ENCODE peak calls at places on chromosomes 3 and 15, in ten cellular contexts. N is lower lobe of right lung; V is left ventricle myocardium inferior; L is CD4-positive, alpha-beta T cell; F is K562; O is body of pancreas; P is IMR-90; A is psoas muscle; W is esophagus muscularis mucosa; X is cardiac muscle cell. C is an unnamed sample. For H3K27me3, the result is how much of the 10 kb centered on the place peaks cover.

GRCh38 chr3:170584585-170585007 is 1.3 kb downstream of the SLC7A14 start:
- DNase-seq in N (peak), V (peak), L (peak), F (peak), O (peak), P (peak), A (peak), W (no peak), X (peak), C (peak)

GRCh38 chr15:77419050-77419835 is 661 bp downstream of the PEAK1 start:
- DNase-seq in N (peak), V (peak), L (peak), F (peak), O (peak), P (peak), A (peak), W (no peak), X (peak), C (no peak)

GRCh38 chr3:99758502-99759177 is 59.0 kb upstream of the CMSS1 start:
- DNase-seq in N (no peak), V (no peak), L (no peak), F (no peak), O (no peak), P (no peak), A (no peak), W (no peak), X (peak), C (peak)

GRCh38 chr3:7682822-7683229 is 818.8 kb upstream of the LMCD1 start:
- DNase-seq in N (peak), V (peak), L (no peak), F (no peak), O (peak), P (peak), A (peak), W (no peak), X (no peak), C (peak)

GRCh38 chr15:36415643-36416042 is 163.8 kb upstream of the CDIN1 start:
- DNase-seq in N (no peak), V (no peak), L (no peak), F (no peak), O (no peak), P (peak), A (no peak), W (no peak), X (no peak), C (peak)

GRCh38 chr3:19029837-19030835 is 118.2 kb upstream of the KCNH8 start:
- DNase-seq in N (no peak), V (no peak), L (no peak), F (no peak), O (no peak), P (no peak), A (no peak), W (no peak), X (no peak), C (peak)

GRCh38 chr3:193347507-193348501 is 30.7 kb downstream of the ATP13A5 start:
- DNase-seq in N (no peak), V (no peak), L (no peak), F (no peak), O (no peak), P (no peak), A (no peak), W (no peak), X (no peak), C (peak)

GRCh38 chr3:35565048-35565447 is 74.3 kb upstream of the ARPP21 start:
- DNase-seq in N (no peak), V (no peak), L (no peak), F (no peak), O (no peak), P (no peak), A (no peak), W (no peak), X (no peak), C (no peak)

GRCh38 chr15:78340243-78341056 is at the start of gene CRABP1:
- DNase-seq in N (no peak), V (no peak), L (no peak), F (no peak), O (no peak), P (no peak), A (no peak), W (no peak), X (peak), C (no peak)

GRCh38 chr15:101346928-101347327 is 51.9 kb upstream of the SNRPA1 start:
- DNase-seq in N (no peak), V (no peak), L (no peak), F (no peak), O (no peak), P (no peak), A (no peak), W (no peak), X (no peak), C (no peak)

GRCh38 chr3:150751781-150752263 is 11.1 kb downstream of the SIAH2 start:
- DNase-seq in N (no peak), V (no peak), L (no peak), F (no peak), O (no peak), P (no peak), A (no peak), W (no peak), X (no peak), C (peak)

GRCh38 chr3:5441401-5441800 is 253.9 kb downstream of the EDEM1 start:
- DNase-seq in N (no peak), V (no peak), L (no peak), F (no peak), O (no peak), P (no peak), A (no peak), W (no peak), X (no peak), C (no peak)

GRCh38 chr3:5006755-5007202 is 27.5 kb downstream of the BHLHE40 start:
- DNase-seq in N (no peak), V (no peak), L (peak), F (no peak), O (no peak), P (no peak), A (no peak), W (no peak), X (no peak), C (peak)

GRCh38 chr3:72319202-72320095 is 528.8 kb downstream of the SHQ1 start:
- DNase-seq in N (no peak), V (no peak), L (no peak), F (peak), O (no peak), P (peak), A (no peak), W (no peak), X (no peak), C (peak)

GRCh38 chr3:103494512-103494911 is 1059.7 kb downstream of the ZPLD1 start:
- DNase-seq in N (no peak), V (no peak), L (no peak), F (no peak), O (no peak), P (no peak), A (no peak), W (no peak), X (no peak), C (no peak)

GRCh38 chr15:69337133-69337532 is 38.4 kb downstream of the PAQR5 start:
- DNase-seq in N (no peak), V (no peak), L (no peak), F (no peak), O (no peak), P (peak), A (no peak), W (no peak), X (no peak), C (no peak)

GRCh38 chr3:117873236-117873635 is 1161.4 kb downstream of the IGSF11 start:
- DNase-seq in N (no peak), V (peak), L (no peak), F (no peak), O (peak), P (peak), A (no peak), W (no peak), X (peak), C (no peak)

GRCh38 chr15:48190932-48191573 is 412 bp upstream of the CTXN2 start:
- DNase-seq in N (peak), V (peak), L (peak), F (no peak), O (peak), P (peak), A (peak), W (no peak), X (peak), C (peak)

GRCh38 chr15:23578521-23579150 is 13.2 kb downstream of the MKRN3 start:
- DNase-seq in N (no peak), V (no peak), L (no peak), F (no peak), O (no peak), P (no peak), A (no peak), W (no peak), X (no peak), C (no peak)

GRCh38 chr15:67574981-67575632 is 32.6 kb downstream of the MAP2K5 start:
- DNase-seq in N (no peak), V (no peak), L (no peak), F (no peak), O (no peak), P (no peak), A (no peak), W (no peak), X (peak), C (no peak)

GRCh38 chr3:4908066-4908768 is 71.0 kb upstream of the BHLHE40 start:
- DNase-seq in N (no peak), V (no peak), L (no peak), F (no peak), O (no peak), P (no peak), A (no peak), W (no peak), X (peak), C (no peak)

GRCh38 chr3:152097770-152098169 is 171.0 kb upstream of the MBNL1 start:
- DNase-seq in N (no peak), V (no peak), L (no peak), F (no peak), O (no peak), P (no peak), A (no peak), W (no peak), X (no peak), C (no peak)

GRCh38 chr15:80893777-80894176 is 95.8 kb downstream of the MESD start:
- DNase-seq in N (no peak), V (peak), L (no peak), F (no peak), O (no peak), P (no peak), A (peak), W (no peak), X (no peak), C (no peak)

GRCh38 chr3:14546041-14546440 is 5.9 kb upstream of the GRIP2 start:
- DNase-seq in N (no peak), V (no peak), L (no peak), F (no peak), O (no peak), P (no peak), A (no peak), W (no peak), X (no peak), C (no peak)

GRCh38 chr3:14547693-14548092 is 7.6 kb upstream of the GRIP2 start:
- DNase-seq in N (no peak), V (no peak), L (no peak), F (no peak), O (no peak), P (no peak), A (no peak), W (no peak), X (no peak), C (no peak)

GRCh38 chr3:14549256-14549931 is 9.3 kb upstream of the GRIP2 start:
- DNase-seq in N (no peak), V (no peak), L (no peak), F (peak), O (no peak), P (peak), A (no peak), W (no peak), X (no peak), C (no peak)

GRCh38 chr3:14550181-14550580 is 10.0 kb upstream of the GRIP2 start:
- DNase-seq in N (no peak), V (no peak), L (no peak), F (no peak), O (no peak), P (no peak), A (no peak), W (no peak), X (no peak), C (no peak)

DNA sequence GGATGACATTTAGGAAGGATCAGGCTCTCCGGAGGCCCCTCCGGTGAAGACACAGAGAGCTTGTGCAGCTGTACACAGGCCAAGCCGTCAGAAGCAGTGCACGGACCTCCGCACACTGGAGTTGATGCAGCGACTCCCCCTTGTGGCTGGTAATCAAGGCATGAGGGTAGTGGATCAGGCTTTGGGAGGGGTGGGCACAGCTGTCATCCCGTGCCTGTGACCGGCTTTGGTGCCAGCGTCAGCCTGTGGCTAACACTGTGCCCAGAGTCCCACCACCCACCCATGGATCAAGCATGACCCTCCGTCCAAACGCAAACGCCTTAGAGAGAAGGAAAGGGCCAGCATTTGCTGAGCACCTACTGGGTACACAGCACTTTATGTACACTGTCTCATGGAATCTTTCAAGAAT is 8.2 kb upstream of the GRIP2 start:
- DNase-seq in N (peak), V (peak), L (no peak), F (peak), O (peak), P (peak), A (peak), W (no peak), X (peak), C (peak)
- TF ChIP-seq CTCF in N (peak), V (peak), L (peak), F (peak), O (peak), P (peak), A (peak), W (peak), X (peak), C (peak)

GRCh38 chr3:37751016-37751415 is 110.7 kb upstream of the CTDSPL start:
- DNase-seq in N (no peak), V (no peak), L (no peak), F (no peak), O (no peak), P (no peak), A (no peak), W (no peak), X (no peak), C (no peak)
- H3K27me3 ChIP-seq in N (under half), V (under half), L (under half), F (under half), O (under half), P (under half), A (under half), W (under half), X (under half), C (under half)

DNA sequence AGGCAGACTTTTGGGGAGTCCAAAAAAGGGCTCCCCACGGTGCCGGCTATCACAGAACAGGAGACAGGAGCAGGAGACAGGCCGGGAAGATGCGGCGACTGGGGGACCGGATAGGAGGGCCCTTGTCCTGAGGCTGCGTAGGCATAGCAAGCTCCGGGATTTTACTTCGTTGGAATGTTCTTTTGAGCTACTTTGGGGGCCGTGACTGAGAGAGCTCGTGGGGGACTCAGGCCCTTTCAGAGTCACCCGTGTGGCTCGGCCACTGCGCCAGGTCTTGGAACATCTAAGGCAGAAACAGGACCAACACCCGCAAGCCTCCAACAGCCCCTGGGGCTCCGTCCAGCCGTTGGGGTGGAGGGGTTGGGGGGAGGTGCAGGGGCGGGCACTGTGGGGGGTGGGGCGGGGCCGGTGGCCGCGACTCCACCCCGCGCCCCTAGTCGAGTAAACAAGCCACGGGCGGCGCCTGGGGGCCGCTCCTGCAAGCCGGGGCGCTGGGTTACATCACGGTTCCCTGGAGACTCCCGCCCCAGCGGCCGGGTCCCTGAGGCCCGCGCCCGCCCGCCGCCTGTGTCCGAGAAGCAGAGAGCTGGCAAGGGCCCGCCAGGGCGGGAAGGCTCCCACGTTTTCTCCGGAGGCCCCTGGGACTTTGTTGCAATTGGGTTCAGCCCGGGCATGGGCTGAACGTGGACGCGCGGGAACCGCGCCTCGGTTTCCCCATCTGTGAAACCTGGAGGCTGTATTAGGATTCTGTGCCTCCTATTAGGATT is 23.3 kb upstream of the C15orf39 start:
- DNase-seq in N (peak), V (peak), L (no peak), F (peak), O (no peak), P (no peak), A (peak), W (no peak), X (peak), C (no peak)
- TF ChIP-seq CTCF in N (no peak), V (no peak), L (no peak), F (peak), O (no peak), P (no peak), A (no peak), W (no peak), X (no peak), C (no peak)

DNA sequence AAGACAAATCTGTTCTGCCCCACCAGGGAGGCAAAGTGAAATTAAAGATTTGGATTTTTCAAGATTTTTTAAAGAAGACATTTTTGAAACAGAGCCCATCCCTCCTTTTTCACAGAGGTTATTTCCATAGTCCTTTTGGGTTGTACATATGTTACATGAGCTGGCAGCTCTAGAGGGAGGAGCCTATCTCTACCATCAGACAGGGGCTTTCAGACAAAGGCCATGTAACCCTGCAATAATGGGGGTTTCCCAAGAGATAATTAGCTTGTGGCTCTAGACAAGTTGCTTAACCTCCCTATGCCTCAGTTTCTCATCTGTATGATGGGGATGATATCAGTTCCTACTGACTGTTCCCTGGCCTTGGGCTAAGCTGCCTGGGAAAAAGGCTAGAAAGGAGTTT is 8.0 kb upstream of the TBC1D21 start:
- DNase-seq in N (no peak), V (no peak), L (no peak), F (no peak), O (no peak), P (no peak), A (no peak), W (no peak), X (no peak), C (no peak)
- H3K27me3 ChIP-seq in N (under half), V (under half), L (under half), F (under half), O (under half), P (half or more), A (under half), W (under half), X (under half), C (under half)

GRCh38 chr3:34070831-34071230 is 272.4 kb downstream of the PDCD6IP start:
- DNase-seq in N (no peak), V (no peak), L (no peak), F (no peak), O (no peak), P (no peak), A (no peak), W (no peak), X (no peak), C (no peak)
- TF ChIP-seq CTCF in N (no peak), V (no peak), L (no peak), F (no peak), O (no peak), P (no peak), A (no peak), W (no peak), X (no peak), C (no peak)

GRCh38 chr3:12116892-12117291 is 41.8 kb downstream of the TIMP4 start:
- DNase-seq in N (no peak), V (no peak), L (no peak), F (no peak), O (no peak), P (no peak), A (no peak), W (no peak), X (no peak), C (peak)
- H3K27me3 ChIP-seq in N (under half), V (under half), L (under half), F (under half), O (under half), P (under half), A (under half), W (under half), X (under half), C (under half)

DNA sequence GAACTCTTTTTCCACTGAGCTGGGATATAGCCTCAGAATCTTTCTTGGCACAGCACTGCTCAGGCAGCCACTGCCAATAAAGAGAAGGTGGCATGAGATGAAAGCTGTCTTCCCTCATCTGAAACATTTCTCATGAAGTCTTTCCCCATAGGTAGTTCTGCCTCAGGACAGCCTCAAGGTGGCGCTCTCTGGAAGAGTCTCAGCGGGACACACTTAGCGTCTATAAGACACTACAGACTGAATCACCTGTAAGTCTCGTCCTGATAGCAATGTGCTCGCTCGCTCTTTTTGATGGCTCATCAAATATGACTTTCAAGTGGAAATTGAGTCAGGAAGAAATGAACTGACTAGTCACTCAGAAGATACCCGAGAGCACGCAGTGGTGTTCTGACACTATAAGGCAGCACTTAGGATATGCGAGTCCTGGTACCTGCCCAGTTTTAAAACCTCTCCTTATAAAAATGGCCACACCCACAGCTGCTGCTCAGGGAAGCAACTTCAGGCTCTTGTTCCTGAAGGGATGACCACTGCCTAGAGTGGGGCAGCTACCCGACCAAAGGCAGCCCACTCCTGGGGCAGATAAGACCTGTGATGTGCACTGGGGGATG is 269.5 kb downstream of the SUCLG2 start:
- DNase-seq in N (no peak), V (no peak), L (peak), F (peak), O (peak), P (peak), A (no peak), W (no peak), X (peak), C (peak)
- TF ChIP-seq CTCF in N (peak), V (peak), L (peak), F (peak), O (peak), P (peak), A (peak), W (no peak), X (peak), C (peak)